ENCODE peak calls at places on chromosomes 13 and 19, in nine cellular contexts. T is brain microvascular endothelial cell; V is effector memory CD8-positive, alpha-beta T cell; E is activated CD4-positive, alpha-beta T cell treated with anti-CD3 and anti-CD28 coated beads, Interleukin-2, amount 10 ng/mL, durations not matched to agents 7 days and 5 days; N is activated CD8-positive, alpha-beta memory T cell treated with anti-CD3 and anti-CD28 coated beads for 4 hours; P is fibroblast of the conjunctiva; B is prostate gland; I is Kasumi-1; O is GM23248. U is an unnamed sample.

GRCh38 chr19:48321372-48321621 is 4.1 kb upstream of the EMP3 start:
- DNase-seq in T (peak; percentile 92), V (peak; percentile 89), E (peak; percentile 100), N (peak; percentile 95), P (peak; percentile 81), B (peak; percentile 98), I (peak; percentile 96), O (peak; percentile 94), U (peak; percentile 76)

GRCh38 chr19:34253711-34254551 is 423 bp upstream of the GARRE1 start:
- DNase-seq in T (no peak), V (peak; percentile 82), E (no peak), N (no peak), P (no peak), B (no peak), I (peak; percentile 22), O (peak; percentile 83), U (peak; percentile 71)

GRCh38 chr19:10471909-10472308 is 31.2 kb downstream of the KEAP1 start:
- DNase-seq in T (peak; percentile 35), V (no peak), E (peak; percentile 52), N (no peak), P (no peak), B (no peak), I (peak; percentile 71), O (peak; percentile 57), U (no peak)

GRCh38 chr19:4061178-4061682 is 5.5 kb downstream of the ZBTB7A start:
- DNase-seq in T (no peak), V (peak; percentile 48), E (no peak), N (no peak), P (no peak), B (peak; percentile 75), I (no peak), O (peak; percentile 81), U (no peak)

GRCh38 chr13:75566658-75567057 is 17.1 kb downstream of the UCHL3 start:
- DNase-seq in T (no peak), V (no peak), E (no peak), N (no peak), P (peak; percentile 17), B (no peak), I (peak; percentile 24), O (peak; percentile 70), U (peak; percentile 17)

GRCh38 chr13:100209857-100210580 is 121.1 kb downstream of the PCCA start:
- DNase-seq in T (no peak), V (no peak), E (no peak), N (no peak), P (peak; percentile 16), B (no peak), I (no peak), O (peak; percentile 88), U (no peak)

GRCh38 chr13:105037064-105037463 is 1498.4 kb downstream of the EFNB2 start:
- DNase-seq in T (peak; percentile 67), V (no peak), E (no peak), N (no peak), P (no peak), B (no peak), I (no peak), O (no peak), U (no peak)

GRCh38 chr19:16917401-16917800 is 28.6 kb downstream of the F2RL3 start:
- DNase-seq in T (no peak), V (no peak), E (no peak), N (no peak), P (no peak), B (no peak), I (no peak), O (no peak), U (no peak)